ENCODE peak calls at places on chromosomes 11 and 22, in eight cellular contexts. One of them, this sample, is unnamed.

GRCh38 chr22:29859976-29860766 is 22.1 kb upstream of the ASCC2 start:
- DNase-seq in lung: no peak
- DNase-seq in Panc1: no peak
- DNase-seq in SJSA1: no peak
- DNase-seq in IMR-90: no peak
- DNase-seq in lower lobe of right lung: no peak
- DNase-seq in pancreas: no peak
- DNase-seq in A673: no peak
- DNase-seq in this sample: no peak

GRCh38 chr22:46983046-46983445 is 220.6 kb downstream of the TBC1D22A start:
- DNase-seq in Panc1: no peak
- DNase-seq in A673: no peak
- DNase-seq in SJSA1: no peak
- DNase-seq in lower lobe of right lung: no peak
- DNase-seq in pancreas: no peak
- DNase-seq in IMR-90: no peak
- DNase-seq in lung: no peak
- DNase-seq in this sample: no peak

GRCh38 chr11:17760102-17761029 is 25.8 kb downstream of the KCNC1 start:
- DNase-seq in lower lobe of right lung: no peak
- DNase-seq in pancreas: peak; percentile 41
- DNase-seq in SJSA1: no peak
- DNase-seq in IMR-90: peak; percentile 39
- DNase-seq in Panc1: peak; percentile 28
- DNase-seq in lung: no peak
- DNase-seq in A673: peak; percentile 39
- DNase-seq in this sample: no peak

GRCh38 chr11:122202951-122203456 is 87.0 kb upstream of the BLID start:
- DNase-seq in SJSA1: peak; percentile 77
- DNase-seq in Panc1: no peak
- DNase-seq in A673: peak; percentile 90
- DNase-seq in IMR-90: peak; percentile 71
- DNase-seq in pancreas: peak; percentile 69
- DNase-seq in lower lobe of right lung: peak; percentile 65
- DNase-seq in lung: peak; percentile 70
- DNase-seq in this sample: peak; percentile 80

GRCh38 chr22:17648564-17648963 is 10.0 kb downstream of the BCL2L13 start:
- DNase-seq in lung: no peak
- DNase-seq in pancreas: no peak
- DNase-seq in lower lobe of right lung: no peak
- DNase-seq in Panc1: no peak
- DNase-seq in IMR-90: no peak
- DNase-seq in SJSA1: no peak
- DNase-seq in A673: no peak
- DNase-seq in this sample: no peak

GRCh38 chr11:129955282-129955681 is 47.4 kb downstream of the PRDM10 start:
- DNase-seq in Panc1: no peak
- DNase-seq in lower lobe of right lung: no peak
- DNase-seq in pancreas: no peak
- DNase-seq in lung: no peak
- DNase-seq in SJSA1: no peak
- DNase-seq in IMR-90: no peak
- DNase-seq in A673: no peak
- DNase-seq in this sample: no peak

GRCh38 chr22:36322602-36322915 is 65.2 kb downstream of the MYH9 start:
- DNase-seq in lung: no peak
- DNase-seq in IMR-90: no peak
- DNase-seq in lower lobe of right lung: no peak
- DNase-seq in Panc1: no peak
- DNase-seq in SJSA1: no peak
- DNase-seq in pancreas: no peak
- DNase-seq in A673: no peak
- DNase-seq in this sample: no peak

GRCh38 chr11:75801362-75802021 is 13.5 kb upstream of the UVRAG start:
- DNase-seq in IMR-90: no peak
- DNase-seq in lower lobe of right lung: peak; percentile 59
- DNase-seq in SJSA1: no peak
- DNase-seq in Panc1: no peak
- DNase-seq in A673: no peak
- DNase-seq in pancreas: no peak
- DNase-seq in lung: no peak
- DNase-seq in this sample: peak; percentile 59

GRCh38 chr22:40480996-40481395 is 110.6 kb downstream of the SGSM3 start:
- DNase-seq in Panc1: no peak
- DNase-seq in lung: no peak
- DNase-seq in A673: no peak
- DNase-seq in SJSA1: no peak
- DNase-seq in IMR-90: no peak
- DNase-seq in pancreas: no peak
- DNase-seq in lower lobe of right lung: no peak
- DNase-seq in this sample: no peak

GRCh38 chr11:112655386-112655785 is 305.8 kb upstream of the NCAM1 start:
- DNase-seq in lung: peak; percentile 47
- DNase-seq in Panc1: no peak
- DNase-seq in A673: no peak
- DNase-seq in pancreas: peak; percentile 15
- DNase-seq in lower lobe of right lung: peak; percentile 56
- DNase-seq in SJSA1: no peak
- DNase-seq in IMR-90: peak; percentile 2
- DNase-seq in this sample: peak; percentile 77

GRCh38 chr11:117479372-117479771 is 151.7 kb downstream of the CEP164 start:
- DNase-seq in lung: no peak
- DNase-seq in A673: peak; percentile 13
- DNase-seq in SJSA1: no peak
- DNase-seq in Panc1: no peak
- DNase-seq in pancreas: peak; percentile 22
- DNase-seq in lower lobe of right lung: no peak
- DNase-seq in IMR-90: no peak
- DNase-seq in this sample: no peak

GRCh38 chr11:36122715-36123114 is 166.5 kb downstream of the COMMD9 start:
- DNase-seq in lower lobe of right lung: no peak
- DNase-seq in pancreas: no peak
- DNase-seq in A673: no peak
- DNase-seq in lung: no peak
- DNase-seq in SJSA1: no peak
- DNase-seq in IMR-90: no peak
- DNase-seq in Panc1: no peak
- DNase-seq in this sample: no peak

GRCh38 chr11:32890843-32891656 is 1.6 kb upstream of the QSER1 start:
- DNase-seq in A673: peak; percentile 81
- DNase-seq in pancreas: no peak
- DNase-seq in Panc1: no peak
- DNase-seq in lung: no peak
- DNase-seq in SJSA1: no peak
- DNase-seq in lower lobe of right lung: no peak
- DNase-seq in IMR-90: no peak
- DNase-seq in this sample: no peak

GRCh38 chr11:114061053-114062049 is 1.8 kb downstream of the ZBTB16 start:
- DNase-seq in Panc1: no peak
- DNase-seq in A673: peak; percentile 70
- DNase-seq in pancreas: peak; percentile 60
- DNase-seq in lung: peak; percentile 37
- DNase-seq in IMR-90: no peak
- DNase-seq in SJSA1: no peak
- DNase-seq in lower lobe of right lung: peak; percentile 55
- DNase-seq in this sample: no peak

GRCh38 chr11:105862736-105863367 is 159.2 kb downstream of the MSANTD4 start:
- DNase-seq in lower lobe of right lung: no peak
- DNase-seq in SJSA1: peak; percentile 1
- DNase-seq in IMR-90: peak; percentile 68
- DNase-seq in pancreas: no peak
- DNase-seq in A673: peak; percentile 76
- DNase-seq in lung: no peak
- DNase-seq in Panc1: peak; percentile 52
- DNase-seq in this sample: no peak

GRCh38 chr11:1728931-1729691 is 21.3 kb downstream of the IFITM10 start:
- DNase-seq in IMR-90: no peak
- DNase-seq in SJSA1: no peak
- DNase-seq in A673: no peak
- DNase-seq in lung: no peak
- DNase-seq in pancreas: no peak
- DNase-seq in lower lobe of right lung: no peak
- DNase-seq in Panc1: no peak
- DNase-seq in this sample: no peak

GRCh38 chr22:26847046-26847445 is 189.7 kb downstream of the MIAT start:
- DNase-seq in pancreas: no peak
- DNase-seq in lower lobe of right lung: no peak
- DNase-seq in lung: no peak
- DNase-seq in Panc1: no peak
- DNase-seq in A673: no peak
- DNase-seq in IMR-90: no peak
- DNase-seq in SJSA1: no peak
- DNase-seq in this sample: no peak

GRCh38 chr11:19444231-19444630 is 203.5 kb upstream of the E2F8 start:
- DNase-seq in pancreas: no peak
- DNase-seq in SJSA1: no peak
- DNase-seq in lung: no peak
- DNase-seq in Panc1: no peak
- DNase-seq in IMR-90: peak; percentile 50
- DNase-seq in lower lobe of right lung: no peak
- DNase-seq in A673: no peak
- DNase-seq in this sample: no peak

GRCh38 chr22:29450222-29450621 is 11.8 kb downstream of the RFPL1 start:
- DNase-seq in pancreas: no peak
- DNase-seq in A673: no peak
- DNase-seq in lung: no peak
- DNase-seq in lower lobe of right lung: no peak
- DNase-seq in Panc1: no peak
- DNase-seq in IMR-90: no peak
- DNase-seq in SJSA1: no peak
- DNase-seq in this sample: no peak

GRCh38 chr11:35851342-35851741 is 92.5 kb upstream of the LDLRAD3 start:
- DNase-seq in pancreas: no peak
- DNase-seq in lung: no peak
- DNase-seq in A673: no peak
- DNase-seq in lower lobe of right lung: no peak
- DNase-seq in Panc1: no peak
- DNase-seq in IMR-90: no peak
- DNase-seq in SJSA1: no peak
- DNase-seq in this sample: no peak

GRCh38 chr22:17672417-17672991 is 33.9 kb downstream of the BCL2L13 start:
- DNase-seq in lower lobe of right lung: no peak
- DNase-seq in pancreas: no peak
- DNase-seq in SJSA1: no peak
- DNase-seq in Panc1: no peak
- DNase-seq in IMR-90: peak; percentile 37
- DNase-seq in A673: no peak
- DNase-seq in lung: no peak
- DNase-seq in this sample: no peak

GRCh38 chr11:8374716-8375115 is 111.0 kb upstream of the LMO1 start:
- DNase-seq in SJSA1: no peak
- DNase-seq in Panc1: no peak
- DNase-seq in lung: no peak
- DNase-seq in IMR-90: no peak
- DNase-seq in lower lobe of right lung: no peak
- DNase-seq in A673: no peak
- DNase-seq in pancreas: no peak
- DNase-seq in this sample: no peak

GRCh38 chr11:8372641-8373381 is 109.1 kb upstream of the LMO1 start:
- DNase-seq in lung: no peak
- DNase-seq in IMR-90: no peak
- DNase-seq in SJSA1: no peak
- DNase-seq in Panc1: no peak
- DNase-seq in A673: no peak
- DNase-seq in lower lobe of right lung: no peak
- DNase-seq in pancreas: no peak
- DNase-seq in this sample: peak; percentile 50

GRCh38 chr11:8375932-8376331 is 112.3 kb upstream of the LMO1 start:
- DNase-seq in IMR-90: no peak
- DNase-seq in lung: no peak
- DNase-seq in pancreas: no peak
- DNase-seq in lower lobe of right lung: no peak
- DNase-seq in Panc1: no peak
- DNase-seq in SJSA1: no peak
- DNase-seq in A673: no peak
- DNase-seq in this sample: peak; percentile 38

GRCh38 chr11:8375460-8375859 is 111.8 kb upstream of the LMO1 start:
- DNase-seq in SJSA1: no peak
- DNase-seq in lower lobe of right lung: no peak
- DNase-seq in pancreas: no peak
- DNase-seq in A673: no peak
- DNase-seq in lung: no peak
- DNase-seq in IMR-90: no peak
- DNase-seq in Panc1: no peak
- DNase-seq in this sample: no peak

GRCh38 chr11:8373519-8374432 is 110.1 kb upstream of the LMO1 start:
- DNase-seq in SJSA1: no peak
- DNase-seq in lower lobe of right lung: no peak
- DNase-seq in IMR-90: no peak
- DNase-seq in lung: no peak
- DNase-seq in Panc1: no peak
- DNase-seq in pancreas: no peak
- DNase-seq in A673: no peak
- DNase-seq in this sample: no peak
- H3K4me3 ChIP-seq in SJSA1: no peak overlapping the region
- H3K4me3 ChIP-seq in lower lobe of right lung: no peak overlapping the region
- H3K4me3 ChIP-seq in IMR-90: no peak overlapping the region
- H3K4me3 ChIP-seq in lung: no peak overlapping the region
- H3K4me3 ChIP-seq in Panc1: no peak overlapping the region
- H3K4me3 ChIP-seq in pancreas: no peak overlapping the region
- H3K4me3 ChIP-seq in A673: no peak overlapping the region
- H3K4me3 ChIP-seq in this sample: no peak overlapping the region

GRCh38 chr11:65440831-65441499 is 18.4 kb downstream of the NEAT1 start:
- DNase-seq in IMR-90: peak; percentile 43
- DNase-seq in lung: no peak
- DNase-seq in lower lobe of right lung: no peak
- DNase-seq in Panc1: no peak
- DNase-seq in pancreas: no peak
- DNase-seq in A673: no peak
- DNase-seq in SJSA1: no peak
- DNase-seq in this sample: no peak
- H3K4me1 ChIP-seq in IMR-90: peaks cover 4% of the 10 kb centered on the region
- H3K4me1 ChIP-seq in lung: no peaks in the 10 kb centered on the region
- H3K4me1 ChIP-seq in lower lobe of right lung: peaks cover 75% of the 10 kb centered on the region
- H3K4me1 ChIP-seq in Panc1: peaks cover 98% of the 10 kb centered on the region
- H3K4me1 ChIP-seq in pancreas: peaks cover 23% of the 10 kb centered on the region
- H3K4me1 ChIP-seq in A673: no peaks in the 10 kb centered on the region
- H3K4me1 ChIP-seq in SJSA1: no peaks in the 10 kb centered on the region
- H3K4me1 ChIP-seq in this sample: no peaks in the 10 kb centered on the region

GRCh38 chr22:32501797-32502290 is 27.2 kb downstream of the FBXO7 start:
- DNase-seq in Panc1: no peak
- DNase-seq in pancreas: no peak
- DNase-seq in A673: no peak
- DNase-seq in lung: no peak
- DNase-seq in SJSA1: no peak
- DNase-seq in IMR-90: peak; percentile 3
- DNase-seq in lower lobe of right lung: no peak
- DNase-seq in this sample: no peak
- H3K27ac ChIP-seq in Panc1: no peak overlapping the region
- H3K27ac ChIP-seq in pancreas: no peak overlapping the region
- H3K27ac ChIP-seq in A673: no peak overlapping the region
- H3K27ac ChIP-seq in lung: no peak overlapping the region
- H3K27ac ChIP-seq in SJSA1: no peak overlapping the region
- H3K27ac ChIP-seq in IMR-90: no peak overlapping the region
- H3K27ac ChIP-seq in lower lobe of right lung: no peak overlapping the region
- H3K27ac ChIP-seq in this sample: no peak overlapping the region

DNA sequence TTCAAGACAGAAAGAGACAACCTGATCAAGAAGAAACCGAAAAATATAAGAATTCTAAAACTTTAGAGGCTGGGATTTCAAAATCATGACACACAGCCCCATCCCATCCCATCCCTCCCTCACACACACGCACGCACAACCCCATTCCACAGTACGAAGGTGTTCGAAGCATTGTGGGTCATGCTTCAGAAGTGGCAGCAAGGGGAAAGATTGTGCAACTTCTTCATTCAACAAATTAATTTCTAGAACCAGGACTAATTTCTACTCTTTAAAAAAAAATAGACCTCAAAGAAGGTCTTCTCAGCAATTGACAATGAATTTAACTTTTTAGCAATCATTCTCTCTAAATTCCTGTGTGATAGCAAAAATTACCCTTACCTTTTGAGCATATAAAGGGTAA is 867 bp downstream of the SPA17 start:
- DNase-seq in SJSA1: no peak
- DNase-seq in lower lobe of right lung: no peak
- DNase-seq in Panc1: no peak
- DNase-seq in pancreas: no peak
- DNase-seq in lung: no peak
- DNase-seq in A673: no peak
- DNase-seq in IMR-90: no peak
- DNase-seq in this sample: no peak
- H3K4me3 ChIP-seq in SJSA1: peak overlapping the region; percentile 54
- H3K4me3 ChIP-seq in lower lobe of right lung: peak overlapping the region; percentile 80
- H3K4me3 ChIP-seq in Panc1: peak overlapping the region; percentile 75
- H3K4me3 ChIP-seq in pancreas: peak overlapping the region; percentile 69
- H3K4me3 ChIP-seq in lung: no peak overlapping the region
- H3K4me3 ChIP-seq in A673: peak overlapping the region; percentile 73
- H3K4me3 ChIP-seq in IMR-90: peak overlapping the region; percentile 90
- H3K4me3 ChIP-seq in this sample: peak overlapping the region; percentile 68